ENCODE peak calls at places on chromosomes 12 and 14, in four cellular contexts. W is SK-N-SH, X is K562, M is GM12878. K is an unnamed sample.

GRCh38 chr12:20342111-20342510 is 26.2 kb upstream of the PDE3A start:
- DNase-seq in M (no peak), X (no peak), W (no peak), K (no peak)

GRCh38 chr12:105330938-105331804 is 680 bp downstream of the C12orf75 start:
- DNase-seq in W (no peak), X (peak), M (no peak), K (no peak)

GRCh38 chr12:111152581-111152980 is 216.3 kb downstream of the PHETA1 start:
- DNase-seq in W (no peak), X (no peak), M (no peak), K (no peak)

GRCh38 chr14:78254911-78255431 is 84.8 kb downstream of the NRXN3 start:
- DNase-seq in W (no peak), M (no peak), X (no peak), K (no peak)

GRCh38 chr14:60553855-60554254 is 44.9 kb downstream of the SIX6 start:
- DNase-seq in X (no peak), W (no peak), M (no peak), K (no peak)

GRCh38 chr14:33542338-33543290 is 408.3 kb downstream of the EGLN3 start:
- DNase-seq in X (no peak), W (no peak), M (no peak), K (no peak)

GRCh38 chr12:100427078-100427477 is 46.6 kb upstream of the NR1H4 start:
- DNase-seq in X (no peak), W (no peak), M (no peak), K (no peak)

GRCh38 chr12:115761784-115762183 is 515.7 kb downstream of the MED13L start:
- DNase-seq in W (no peak), M (no peak), X (no peak), K (no peak)

GRCh38 chr12:132460571-132460970 is 29.4 kb upstream of the FBRSL1 start:
- DNase-seq in W (no peak), X (peak), M (no peak), K (peak)

GRCh38 chr12:115910057-115910456 is 367.4 kb downstream of the MED13L start:
- DNase-seq in X (no peak), W (no peak), M (no peak), K (no peak)

DNA sequence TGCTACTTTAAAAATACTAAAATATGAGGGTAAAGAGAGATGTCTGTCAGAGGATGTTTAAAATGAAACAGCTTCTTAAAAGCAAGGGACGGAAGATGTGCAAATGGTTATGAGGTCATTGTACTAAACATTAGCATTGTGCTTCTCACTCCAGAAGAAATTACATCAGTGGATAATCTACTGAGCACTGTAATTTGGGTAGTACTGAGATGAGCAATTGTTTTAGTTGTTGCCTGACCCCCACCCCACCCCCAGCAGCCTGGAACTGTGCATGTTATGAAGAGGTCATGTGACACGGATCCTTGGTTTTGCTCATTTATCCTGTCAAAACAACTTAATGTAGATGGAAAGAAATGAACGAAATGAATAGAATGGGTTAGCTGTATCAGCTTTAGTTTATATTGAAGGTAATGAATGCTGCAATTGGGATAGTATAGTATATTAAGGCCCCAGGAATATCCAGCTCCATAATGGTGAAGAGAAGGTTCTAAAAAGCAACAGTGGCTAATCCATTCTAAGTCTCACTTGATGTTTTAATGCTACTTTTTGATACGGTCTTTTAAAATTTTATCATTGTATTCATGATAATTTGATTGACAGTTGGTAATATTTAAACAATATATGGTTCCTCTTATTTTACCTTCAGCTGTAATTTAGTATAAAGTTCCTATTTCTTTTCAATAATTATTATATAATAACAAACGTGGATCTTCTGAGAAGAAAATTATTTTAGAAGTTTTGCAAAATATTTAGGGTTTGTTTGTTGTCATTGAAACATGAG is 58.4 kb downstream of the WNK1 start:
- DNase-seq in M (no peak), W (no peak), X (no peak), K (no peak)
- TF ChIP-seq NRF1 in M (no peak), W (no peak), X (no peak), K (no peak)

GRCh38 chr14:65419593-65420252 is 7.2 kb downstream of the FUT8 start:
- DNase-seq in X (no peak), W (no peak), M (no peak), K (no peak)
- TF ChIP-seq NRF1 in X (no peak), W (no peak), M (no peak), K (no peak)

GRCh38 chr14:75258079-75258802 is 20.4 kb upstream of the FOS start:
- DNase-seq in W (no peak), M (no peak), X (no peak), K (no peak)
- TF ChIP-seq NRF1 in W (no peak), M (no peak), X (no peak), K (no peak)

DNA sequence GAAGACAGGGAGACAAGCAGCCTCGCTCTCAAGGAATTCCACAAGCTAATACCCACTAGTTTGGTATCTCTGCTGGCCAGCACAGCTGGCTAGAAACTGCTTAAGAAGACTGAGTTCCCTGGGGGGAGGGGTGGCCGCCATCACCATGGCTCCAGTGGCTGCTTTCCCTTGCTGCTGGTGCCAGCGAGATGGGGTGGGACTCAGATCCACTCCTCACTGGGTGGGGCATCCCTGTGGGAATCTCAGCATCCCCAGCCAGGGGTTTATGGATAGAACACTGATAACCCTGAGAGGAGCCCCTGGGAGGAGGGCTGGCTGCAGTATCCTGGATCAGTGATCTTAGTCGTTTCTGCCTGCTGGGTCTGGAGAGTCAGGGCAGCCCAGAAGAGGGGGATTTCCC is 170.6 kb upstream of the MDGA2 start:
- DNase-seq in X (no peak), W (no peak), M (no peak), K (no peak)
- TF ChIP-seq NRF1 in X (no peak), W (no peak), M (no peak), K (no peak)

DNA sequence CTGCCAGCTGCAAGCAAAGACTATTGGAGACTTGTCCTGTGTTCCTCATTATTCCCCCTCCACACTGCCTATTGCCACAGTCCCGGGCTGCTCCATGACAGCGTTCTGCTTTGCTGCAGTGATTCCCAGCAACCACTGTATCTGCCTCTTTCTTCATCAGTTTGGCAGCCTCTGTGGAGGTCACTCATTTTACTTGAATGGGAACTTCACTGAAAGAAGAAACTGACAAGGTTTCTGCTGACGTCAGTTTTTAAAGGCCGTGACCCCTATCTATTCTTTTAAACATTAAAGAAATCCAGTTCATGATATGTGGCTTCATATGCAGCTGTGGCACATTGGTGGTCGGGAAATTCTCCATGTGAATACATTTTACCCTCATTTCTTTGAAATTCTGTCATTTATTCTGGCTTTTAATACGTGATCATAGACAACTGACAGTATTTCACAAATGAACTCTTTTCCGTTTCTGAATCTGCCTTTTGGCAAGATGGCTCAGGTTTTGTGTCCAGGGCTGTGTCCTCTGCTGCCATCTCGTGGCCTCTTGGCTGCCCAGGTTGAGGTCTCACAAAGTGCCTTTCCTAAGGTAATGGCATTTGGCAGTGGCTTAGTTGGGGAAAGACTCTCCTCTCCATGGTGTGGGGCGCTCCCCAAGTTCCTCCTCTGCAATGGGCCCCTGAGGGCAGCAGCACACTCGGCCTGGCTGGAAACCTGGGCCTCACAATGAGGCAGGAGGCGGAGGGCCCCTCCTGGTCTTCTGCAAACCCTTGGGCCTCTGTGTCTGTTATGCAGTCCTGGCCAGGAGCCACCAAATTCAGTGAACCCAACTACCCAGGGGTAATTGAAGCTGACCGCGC is 5.9 kb downstream of the TMEM253 start:
- DNase-seq in X (peak), W (peak), M (no peak), K (peak)
- TF ChIP-seq NRF1 in X (no peak), W (no peak), M (no peak), K (no peak)

K was measured in H1.